ENCODE peak calls at places on chromosomes 13 and 19, in seven cellular contexts. J, U, O, B, A, D and Q are unnamed samples.

GRCh38 chr19:35955881-35956634 is 19.9 kb downstream of the LRFN3 start:
- DNase-seq in B (no peak), O (no peak), U (no peak), A (no peak), D (no peak), J (no peak), Q (no peak)

GRCh38 chr19:55258476-55258827 is 365 bp downstream of the PPP6R1 start:
- DNase-seq in B (no peak), U (peak), D (no peak), A (no peak), O (no peak), J (peak), Q (no peak)

GRCh38 chr19:47699360-47699917 is 13.8 kb upstream of the EHD2 start:
- DNase-seq in U (peak), J (peak), B (peak), D (no peak), A (no peak), O (peak), Q (no peak)

GRCh38 chr13:76307157-76307556 is 579.0 kb downstream of the KCTD12 start:
- DNase-seq in U (no peak), A (no peak), J (no peak), B (no peak), D (no peak), O (no peak), Q (no peak)

GRCh38 chr19:55178781-55179569 is 1.1 kb downstream of the SYT5 start:
- DNase-seq in U (no peak), A (peak), B (peak), O (no peak), D (no peak), J (peak), Q (no peak)

GRCh38 chr13:45542878-45543277 is 72.7 kb downstream of the ERICH6B start:
- DNase-seq in O (no peak), A (no peak), J (no peak), U (no peak), D (no peak), B (no peak), Q (no peak)

GRCh38 chr13:110233181-110233641 is 73.7 kb downstream of the COL4A1 start:
- DNase-seq in O (no peak), A (peak), J (no peak), B (peak), U (no peak), D (peak), Q (peak)

GRCh38 chr13:92535222-92536006 is 691.2 kb upstream of the GPC6 start:
- DNase-seq in D (no peak), A (no peak), U (no peak), B (no peak), O (no peak), J (no peak), Q (no peak)

GRCh38 chr13:113997845-113998751 is 24.2 kb upstream of the C13orf46 start:
- DNase-seq in J (peak), U (no peak), B (peak), A (peak), D (peak), O (no peak), Q (peak)

GRCh38 chr19:2992958-2993357 is 15.6 kb downstream of the TLE6 start:
- DNase-seq in B (no peak), J (no peak), A (no peak), O (no peak), U (no peak), D (no peak), Q (no peak)

GRCh38 chr13:41601718-41602445 is 144.5 kb downstream of the RGCC start:
- DNase-seq in U (no peak), O (no peak), A (no peak), J (no peak), B (no peak), D (no peak), Q (no peak)

GRCh38 chr13:39484506-39485313 is 118.3 kb downstream of the LHFPL6 start:
- DNase-seq in J (no peak), O (no peak), A (no peak), B (peak), D (no peak), U (no peak), Q (no peak)